ENCODE peak calls at places on chromosomes 6 and 20, in six cellular contexts. One of them, this sample, is unnamed.

GRCh38 chr20:13611726-13612125 is 27.0 kb downstream of the TASP1 start:
- DNase-seq in AG08395: no peak
- DNase-seq in head of caudate nucleus: no peak
- DNase-seq in NCI-H1105 treated with DMSO at 0.1 percent for 48 hours: no peak
- DNase-seq in GOT3: no peak
- DNase-seq in OCI-LY7: no peak
- DNase-seq in this sample: no peak

GRCh38 chr20:15992564-15992963 is 580.7 kb downstream of the KIF16B start:
- DNase-seq in OCI-LY7: no peak
- DNase-seq in head of caudate nucleus: no peak
- DNase-seq in AG08395: no peak
- DNase-seq in GOT3: no peak
- DNase-seq in NCI-H1105 treated with DMSO at 0.1 percent for 48 hours: no peak
- DNase-seq in this sample: no peak

GRCh38 chr20:31869942-31870702 is at the start of the genes DUSP15 and TTLL9:
- DNase-seq in head of caudate nucleus: peak
- DNase-seq in NCI-H1105 treated with DMSO at 0.1 percent for 48 hours: peak
- DNase-seq in AG08395: peak
- DNase-seq in GOT3: no peak
- DNase-seq in OCI-LY7: no peak
- DNase-seq in this sample: peak

GRCh38 chr20:25283221-25283951 is 35.5 kb downstream of the PYGB start:
- DNase-seq in NCI-H1105 treated with DMSO at 0.1 percent for 48 hours: no peak
- DNase-seq in AG08395: no peak
- DNase-seq in OCI-LY7: no peak
- DNase-seq in GOT3: no peak
- DNase-seq in head of caudate nucleus: peak
- DNase-seq in this sample: no peak

GRCh38 chr20:47857142-47857993 is 72.1 kb upstream of the SULF2 start:
- DNase-seq in NCI-H1105 treated with DMSO at 0.1 percent for 48 hours: no peak
- DNase-seq in AG08395: peak
- DNase-seq in GOT3: no peak
- DNase-seq in head of caudate nucleus: no peak
- DNase-seq in OCI-LY7: peak
- DNase-seq in this sample: peak

GRCh38 chr6:3455490-3456394 is 1.1 kb downstream of the SLC22A23 start:
- DNase-seq in OCI-LY7: no peak
- DNase-seq in GOT3: no peak
- DNase-seq in head of caudate nucleus: peak
- DNase-seq in AG08395: no peak
- DNase-seq in NCI-H1105 treated with DMSO at 0.1 percent for 48 hours: peak
- DNase-seq in this sample: peak

GRCh38 chr20:47561175-47561574 is 59.5 kb downstream of the NCOA3 start:
- DNase-seq in GOT3: no peak
- DNase-seq in head of caudate nucleus: no peak
- DNase-seq in NCI-H1105 treated with DMSO at 0.1 percent for 48 hours: no peak
- DNase-seq in OCI-LY7: no peak
- DNase-seq in AG08395: no peak
- DNase-seq in this sample: no peak

GRCh38 chr6:170553686-170554085 is 483 bp upstream of the TBP start:
- DNase-seq in AG08395: peak
- DNase-seq in NCI-H1105 treated with DMSO at 0.1 percent for 48 hours: peak
- DNase-seq in OCI-LY7: no peak
- DNase-seq in GOT3: no peak
- DNase-seq in head of caudate nucleus: no peak
- DNase-seq in this sample: no peak

GRCh38 chr20:4513720-4514119 is 208.0 kb upstream of the PRND start:
- DNase-seq in AG08395: peak
- DNase-seq in NCI-H1105 treated with DMSO at 0.1 percent for 48 hours: no peak
- DNase-seq in OCI-LY7: no peak
- DNase-seq in head of caudate nucleus: no peak
- DNase-seq in GOT3: no peak
- DNase-seq in this sample: no peak

GRCh38 chr6:113820751-113821150 is 36.4 kb upstream of the MARCKS start:
- DNase-seq in head of caudate nucleus: no peak
- DNase-seq in NCI-H1105 treated with DMSO at 0.1 percent for 48 hours: no peak
- DNase-seq in OCI-LY7: no peak
- DNase-seq in AG08395: no peak
- DNase-seq in GOT3: no peak
- DNase-seq in this sample: no peak

GRCh38 chr20:10673176-10673830 is 496 bp downstream of the JAG1 start:
- DNase-seq in head of caudate nucleus: peak
- DNase-seq in AG08395: peak
- DNase-seq in GOT3: no peak
- DNase-seq in NCI-H1105 treated with DMSO at 0.1 percent for 48 hours: no peak
- DNase-seq in OCI-LY7: peak
- DNase-seq in this sample: peak

GRCh38 chr20:50701055-50701963 is 10.0 kb upstream of the RIPOR3 start:
- DNase-seq in GOT3: no peak
- DNase-seq in head of caudate nucleus: no peak
- DNase-seq in OCI-LY7: no peak
- DNase-seq in NCI-H1105 treated with DMSO at 0.1 percent for 48 hours: no peak
- DNase-seq in AG08395: no peak
- DNase-seq in this sample: no peak

GRCh38 chr20:44031822-44032582 is 117.3 kb downstream of the TOX2 start:
- DNase-seq in AG08395: no peak
- DNase-seq in GOT3: no peak
- DNase-seq in NCI-H1105 treated with DMSO at 0.1 percent for 48 hours: no peak
- DNase-seq in head of caudate nucleus: no peak
- DNase-seq in OCI-LY7: no peak
- DNase-seq in this sample: no peak

GRCh38 chr6:113047932-113048331 is 700.8 kb downstream of the RFPL4B start:
- DNase-seq in GOT3: no peak
- DNase-seq in AG08395: peak
- DNase-seq in head of caudate nucleus: no peak
- DNase-seq in OCI-LY7: no peak
- DNase-seq in NCI-H1105 treated with DMSO at 0.1 percent for 48 hours: no peak
- DNase-seq in this sample: peak

GRCh38 chr20:23435675-23436539 is 3.6 kb upstream of the CSTL1 start:
- DNase-seq in NCI-H1105 treated with DMSO at 0.1 percent for 48 hours: peak
- DNase-seq in head of caudate nucleus: peak
- DNase-seq in OCI-LY7: no peak
- DNase-seq in GOT3: no peak
- DNase-seq in AG08395: no peak
- DNase-seq in this sample: no peak

GRCh38 chr20:50918403-50918802 is 12.8 kb downstream of the ADNP start:
- DNase-seq in NCI-H1105 treated with DMSO at 0.1 percent for 48 hours: no peak
- DNase-seq in AG08395: peak
- DNase-seq in OCI-LY7: no peak
- DNase-seq in head of caudate nucleus: no peak
- DNase-seq in GOT3: no peak
- DNase-seq in this sample: peak

GRCh38 chr20:10060223-10060622 is 25.4 kb downstream of the ANKEF1 start:
- DNase-seq in NCI-H1105 treated with DMSO at 0.1 percent for 48 hours: no peak
- DNase-seq in AG08395: no peak
- DNase-seq in OCI-LY7: peak
- DNase-seq in GOT3: no peak
- DNase-seq in head of caudate nucleus: no peak
- DNase-seq in this sample: no peak

GRCh38 chr6:25963426-25964123 is 973 bp downstream of the TRIM38 start:
- DNase-seq in AG08395: peak
- DNase-seq in GOT3: no peak
- DNase-seq in NCI-H1105 treated with DMSO at 0.1 percent for 48 hours: peak
- DNase-seq in head of caudate nucleus: no peak
- DNase-seq in OCI-LY7: peak
- DNase-seq in this sample: peak

GRCh38 chr6:159461266-159461665 is 231.8 kb downstream of the SOD2 start:
- DNase-seq in AG08395: no peak
- DNase-seq in OCI-LY7: peak
- DNase-seq in NCI-H1105 treated with DMSO at 0.1 percent for 48 hours: no peak
- DNase-seq in GOT3: no peak
- DNase-seq in head of caudate nucleus: no peak
- DNase-seq in this sample: no peak

GRCh38 chr6:110731898-110732297 is 83.4 kb downstream of the CDK19 start:
- DNase-seq in OCI-LY7: no peak
- DNase-seq in NCI-H1105 treated with DMSO at 0.1 percent for 48 hours: no peak
- DNase-seq in GOT3: no peak
- DNase-seq in AG08395: no peak
- DNase-seq in head of caudate nucleus: no peak
- DNase-seq in this sample: no peak

GRCh38 chr6:163301721-163302635 is 112.5 kb upstream of the QKI start:
- DNase-seq in GOT3: no peak
- DNase-seq in AG08395: no peak
- DNase-seq in NCI-H1105 treated with DMSO at 0.1 percent for 48 hours: no peak
- DNase-seq in head of caudate nucleus: no peak
- DNase-seq in OCI-LY7: no peak
- DNase-seq in this sample: no peak

GRCh38 chr20:10369723-10370090 is 64.3 kb downstream of the MKKS start:
- DNase-seq in OCI-LY7: no peak
- DNase-seq in GOT3: no peak
- DNase-seq in head of caudate nucleus: no peak
- DNase-seq in AG08395: no peak
- DNase-seq in NCI-H1105 treated with DMSO at 0.1 percent for 48 hours: no peak
- DNase-seq in this sample: no peak

GRCh38 chr6:28239636-28240035 is 12.4 kb downstream of the ZKSCAN4 start:
- DNase-seq in OCI-LY7: no peak
- DNase-seq in NCI-H1105 treated with DMSO at 0.1 percent for 48 hours: no peak
- DNase-seq in head of caudate nucleus: no peak
- DNase-seq in AG08395: no peak
- DNase-seq in GOT3: no peak
- DNase-seq in this sample: no peak

GRCh38 chr20:59614714-59615113 is 10.4 kb downstream of the PHACTR3 start:
- DNase-seq in head of caudate nucleus: peak
- DNase-seq in OCI-LY7: no peak
- DNase-seq in AG08395: no peak
- DNase-seq in NCI-H1105 treated with DMSO at 0.1 percent for 48 hours: no peak
- DNase-seq in GOT3: no peak
- DNase-seq in this sample: no peak

GRCh38 chr20:62832212-62832922 is 15.5 kb downstream of the COL9A3 start:
- DNase-seq in NCI-H1105 treated with DMSO at 0.1 percent for 48 hours: no peak
- DNase-seq in head of caudate nucleus: peak
- DNase-seq in OCI-LY7: peak
- DNase-seq in AG08395: no peak
- DNase-seq in GOT3: no peak
- DNase-seq in this sample: peak

GRCh38 chr6:74356385-74356784 is 660.4 kb downstream of the CD109 start:
- DNase-seq in AG08395: peak
- DNase-seq in NCI-H1105 treated with DMSO at 0.1 percent for 48 hours: no peak
- DNase-seq in OCI-LY7: no peak
- DNase-seq in GOT3: no peak
- DNase-seq in head of caudate nucleus: no peak
- DNase-seq in this sample: no peak